ENCODE peak calls at places on chromosome 20, in six cellular contexts. One of them, this sample, is unnamed.
A peak's percentile ranks its signal among the peaks of the same experiment; 100 is the strongest.

GRCh38 chr20:48242623-48243022 is 457.3 kb upstream of the SULF2 start:
- DNase-seq in HepG2: no peak
- DNase-seq in GM12892: no peak
- DNase-seq in H1: no peak
- DNase-seq in GM12878: no peak
- DNase-seq in K562: no peak
- DNase-seq in this sample: no peak

GRCh38 chr20:61120595-61121515 is 131.2 kb upstream of the CDH4 start:
- DNase-seq in HepG2: peak; percentile 67
- DNase-seq in GM12892: no peak
- DNase-seq in H1: peak; percentile 25
- DNase-seq in GM12878: no peak
- DNase-seq in K562: no peak
- DNase-seq in this sample: no peak

GRCh38 chr20:49753133-49753532 is 39.5 kb upstream of the B4GALT5 start:
- DNase-seq in HepG2: no peak
- DNase-seq in GM12892: no peak
- DNase-seq in H1: no peak
- DNase-seq in GM12878: no peak
- DNase-seq in K562: no peak
- DNase-seq in this sample: no peak

GRCh38 chr20:52150440-52151258 is 40.9 kb downstream of the ZFP64 start:
- DNase-seq in HepG2: peak; percentile 58
- DNase-seq in GM12892: no peak
- DNase-seq in H1: no peak
- DNase-seq in GM12878: peak; percentile 24
- DNase-seq in K562: peak; percentile 37
- DNase-seq in this sample: no peak

GRCh38 chr20:38123021-38123587 is 42.0 kb downstream of the TGM2 start:
- DNase-seq in HepG2: peak; percentile 78
- DNase-seq in GM12892: no peak
- DNase-seq in H1: no peak
- DNase-seq in GM12878: no peak
- DNase-seq in K562: peak; percentile 41
- DNase-seq in this sample: no peak

GRCh38 chr20:53623454-53624206 is 30.0 kb upstream of the ZNF217 start:
- DNase-seq in HepG2: peak; percentile 77
- DNase-seq in GM12892: no peak
- DNase-seq in H1: peak; percentile 29
- DNase-seq in GM12878: peak; percentile 60
- DNase-seq in K562: peak; percentile 77
- DNase-seq in this sample: no peak

GRCh38 chr20:8693709-8694108 is 375.2 kb upstream of the PLCB4 start:
- DNase-seq in HepG2: no peak
- DNase-seq in GM12892: no peak
- DNase-seq in H1: no peak
- DNase-seq in GM12878: no peak
- DNase-seq in K562: no peak
- DNase-seq in this sample: no peak

GRCh38 chr20:20148774-20149173 is 96.4 kb downstream of the CFAP61 start:
- DNase-seq in HepG2: no peak
- DNase-seq in GM12892: no peak
- DNase-seq in H1: no peak
- DNase-seq in GM12878: no peak
- DNase-seq in K562: no peak
- DNase-seq in this sample: no peak

GRCh38 chr20:37534401-37535157 is 6.9 kb upstream of the BLCAP start:
- DNase-seq in HepG2: peak; percentile 83
- DNase-seq in GM12892: no peak
- DNase-seq in H1: no peak
- DNase-seq in GM12878: peak; percentile 90
- DNase-seq in K562: peak; percentile 52
- DNase-seq in this sample: no peak

GRCh38 chr20:1629321-1629720 is 9.5 kb upstream of the SIRPB1 start:
- DNase-seq in HepG2: no peak
- DNase-seq in GM12892: no peak
- DNase-seq in H1: no peak
- DNase-seq in GM12878: no peak
- DNase-seq in K562: no peak
- DNase-seq in this sample: no peak
- TF ChIP-seq TAF1 in HepG2: no peak
- TF ChIP-seq TAF1 in GM12892: no peak
- TF ChIP-seq TAF1 in H1: no peak
- TF ChIP-seq TAF1 in GM12878: no peak
- TF ChIP-seq TAF1 in K562: no peak
- TF ChIP-seq TAF1 in this sample: no peak

DNA sequence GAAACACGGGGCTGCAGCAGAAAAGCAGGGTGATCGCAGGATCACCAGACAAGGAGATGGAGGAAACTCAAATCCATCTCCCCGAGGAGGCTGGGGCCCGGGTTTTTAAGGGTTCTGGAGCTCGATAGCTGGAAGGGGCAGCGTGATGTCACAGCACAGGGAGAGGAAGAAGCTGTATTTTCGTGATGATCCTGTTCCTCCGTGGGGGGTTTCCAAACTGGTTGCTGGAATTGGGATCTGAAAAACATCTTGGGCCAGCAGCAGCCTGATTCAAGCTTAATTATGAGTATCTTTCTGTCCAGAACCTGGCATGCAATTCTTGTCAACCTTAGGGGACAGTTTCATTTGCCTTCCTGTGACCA is 4.1 kb downstream of the CST7 start:
- DNase-seq in HepG2: no peak
- DNase-seq in GM12892: no peak
- DNase-seq in H1: no peak
- DNase-seq in GM12878: no peak
- DNase-seq in K562: no peak
- DNase-seq in this sample: no peak
- TF ChIP-seq POLR2A in HepG2: no peak
- TF ChIP-seq POLR2A in GM12892: no peak
- TF ChIP-seq POLR2A in H1: no peak
- TF ChIP-seq POLR2A in GM12878: no peak
- TF ChIP-seq POLR2A in K562: no peak
- TF ChIP-seq POLR2A in this sample: no peak

DNA sequence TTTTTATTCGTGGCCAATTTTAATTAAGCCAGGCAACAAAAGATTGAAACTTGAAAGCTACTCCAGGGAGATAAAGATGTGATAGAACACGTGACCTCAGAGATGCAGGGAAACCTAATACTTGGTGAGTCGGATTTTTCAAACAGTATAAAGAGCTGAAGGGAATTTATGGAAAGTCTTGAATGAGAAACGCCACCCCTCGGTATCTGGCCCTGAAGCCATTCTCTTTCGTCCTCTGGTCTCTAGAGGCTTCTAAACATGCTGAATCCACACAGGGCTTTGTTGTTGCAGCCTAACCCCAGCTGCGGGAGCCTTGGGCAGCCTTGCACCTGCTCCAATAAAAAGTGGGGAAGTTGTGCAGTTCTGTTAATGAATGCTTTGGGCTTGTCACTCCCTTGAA is 8.4 kb downstream of the BMP7 start:
- DNase-seq in HepG2: no peak
- DNase-seq in GM12892: no peak
- DNase-seq in H1: no peak
- DNase-seq in GM12878: no peak
- DNase-seq in K562: no peak
- DNase-seq in this sample: no peak
- TF ChIP-seq TAF1 in HepG2: no peak
- TF ChIP-seq TAF1 in GM12892: no peak
- TF ChIP-seq TAF1 in H1: no peak
- TF ChIP-seq TAF1 in GM12878: no peak
- TF ChIP-seq TAF1 in K562: no peak
- TF ChIP-seq TAF1 in this sample: no peak

GRCh38 chr20:34872604-34873224 is at the start of gene GGT7:
- DNase-seq in HepG2: peak; percentile 81
- DNase-seq in GM12892: peak; percentile 77
- DNase-seq in H1: peak; percentile 60
- DNase-seq in GM12878: peak; percentile 24
- DNase-seq in K562: peak; percentile 91
- DNase-seq in this sample: peak; percentile 86
- TF ChIP-seq POLR2A in HepG2: peak; percentile 37
- TF ChIP-seq POLR2A in GM12892: peak; percentile 31
- TF ChIP-seq POLR2A in H1: no peak
- TF ChIP-seq POLR2A in GM12878: peak; percentile 83
- TF ChIP-seq POLR2A in K562: peak; percentile 74
- TF ChIP-seq POLR2A in this sample: no peak

GRCh38 chr20:59033616-59034165 is 1.6 kb upstream of the ATP5F1E start:
- DNase-seq in HepG2: no peak
- DNase-seq in GM12892: no peak
- DNase-seq in H1: no peak
- DNase-seq in GM12878: no peak
- DNase-seq in K562: no peak
- DNase-seq in this sample: no peak

GRCh38 chr20:59031326-59032022 is 661 bp downstream of the ATP5F1E start:
- DNase-seq in HepG2: peak; percentile 31
- DNase-seq in GM12892: no peak
- DNase-seq in H1: no peak
- DNase-seq in GM12878: no peak
- DNase-seq in K562: no peak
- DNase-seq in this sample: no peak

GRCh38 chr20:59032023-59032712 is at the start of gene ATP5F1E:
- DNase-seq in HepG2: peak; percentile 95
- DNase-seq in GM12892: peak; percentile 87
- DNase-seq in H1: peak; percentile 50
- DNase-seq in GM12878: peak; percentile 75
- DNase-seq in K562: peak; percentile 97
- DNase-seq in this sample: peak; percentile 86

GRCh38 chr20:59033093-59033492 is 958 bp upstream of the ATP5F1E start:
- DNase-seq in HepG2: no peak
- DNase-seq in GM12892: no peak
- DNase-seq in H1: no peak
- DNase-seq in GM12878: no peak
- DNase-seq in K562: no peak
- DNase-seq in this sample: no peak

DNA sequence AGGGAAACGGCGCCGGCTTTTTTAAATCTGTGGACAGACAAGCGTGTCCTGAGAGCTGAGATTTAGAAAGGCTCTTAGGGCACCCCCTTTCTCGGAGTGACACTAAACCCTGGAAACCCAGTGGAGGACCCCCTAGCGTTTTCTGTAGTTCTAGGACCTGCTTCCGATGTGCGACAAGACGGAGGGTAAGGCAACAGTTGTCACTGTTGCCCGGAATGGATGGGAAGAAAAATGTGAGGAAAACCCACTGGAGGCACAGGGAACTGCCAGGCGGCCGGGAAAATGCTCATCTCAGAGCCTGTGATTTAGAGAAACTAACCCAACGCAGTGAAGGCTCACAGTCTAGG is 551 bp upstream of the ATP5F1E start:
- DNase-seq in HepG2: peak; percentile 54
- DNase-seq in GM12892: no peak
- DNase-seq in H1: no peak
- DNase-seq in GM12878: no peak
- DNase-seq in K562: no peak
- DNase-seq in this sample: no peak
- TF ChIP-seq TAF1 in HepG2: no peak
- TF ChIP-seq TAF1 in GM12892: no peak
- TF ChIP-seq TAF1 in H1: no peak
- TF ChIP-seq TAF1 in GM12878: no peak
- TF ChIP-seq TAF1 in K562: no peak
- TF ChIP-seq TAF1 in this sample: no peak

DNA sequence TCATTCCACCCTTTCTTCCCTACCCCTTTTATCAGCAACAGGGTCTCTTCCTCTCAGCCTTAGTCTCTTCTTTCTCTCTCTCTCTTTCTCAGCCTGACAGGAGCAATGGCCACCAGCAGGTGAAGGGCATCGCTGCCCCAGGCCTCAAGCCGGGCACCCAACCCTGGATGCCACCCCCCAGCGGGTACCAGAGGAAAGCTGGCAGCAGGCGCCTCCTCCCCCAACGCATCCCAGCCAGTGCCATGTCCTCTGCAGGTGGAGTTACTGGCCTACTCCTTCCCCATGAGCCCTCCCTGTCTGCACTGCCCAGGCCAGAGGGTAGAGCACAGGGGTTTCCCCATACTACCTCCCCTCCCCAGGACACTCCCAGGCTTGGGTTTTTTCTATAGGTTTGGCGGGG is 32.2 kb downstream of the EIF2S2 start:
- DNase-seq in HepG2: no peak
- DNase-seq in GM12892: no peak
- DNase-seq in H1: no peak
- DNase-seq in GM12878: no peak
- DNase-seq in K562: no peak
- DNase-seq in this sample: no peak
- TF ChIP-seq POLR2A in HepG2: no peak
- TF ChIP-seq POLR2A in GM12892: no peak
- TF ChIP-seq POLR2A in H1: no peak
- TF ChIP-seq POLR2A in GM12878: no peak
- TF ChIP-seq POLR2A in K562: no peak
- TF ChIP-seq POLR2A in this sample: no peak

GRCh38 chr20:25032065-25032477 is 25.9 kb downstream of the ACSS1 start:
- DNase-seq in HepG2: no peak
- DNase-seq in GM12892: no peak
- DNase-seq in H1: no peak
- DNase-seq in GM12878: no peak
- DNase-seq in K562: peak; percentile 48
- DNase-seq in this sample: no peak
- TF ChIP-seq TAF1 in HepG2: no peak
- TF ChIP-seq TAF1 in GM12892: no peak
- TF ChIP-seq TAF1 in H1: no peak
- TF ChIP-seq TAF1 in GM12878: no peak
- TF ChIP-seq TAF1 in K562: no peak
- TF ChIP-seq TAF1 in this sample: no peak

GRCh38 chr20:22584630-22584921 is 204 bp upstream of the FOXA2 start:
- DNase-seq in HepG2: peak; percentile 70
- DNase-seq in GM12892: no peak
- DNase-seq in H1: no peak
- DNase-seq in GM12878: no peak
- DNase-seq in K562: peak; percentile 38
- DNase-seq in this sample: no peak
- TF ChIP-seq POLR2A in HepG2: no peak
- TF ChIP-seq POLR2A in GM12892: no peak
- TF ChIP-seq POLR2A in H1: no peak
- TF ChIP-seq POLR2A in GM12878: no peak
- TF ChIP-seq POLR2A in K562: no peak
- TF ChIP-seq POLR2A in this sample: no peak

This sample was measured in GM12891.